ENCODE peak calls at places on chromosomes 6 and 20, in nine cellular contexts. W is endothelial cell; Y is endothelial cell of umbilical vein; J is activated naive CD4-positive, alpha-beta T cell; Q is lung microvascular endothelial cell; K is stimulated activated CD4-positive, alpha-beta T cell treated with anti-CD3 and anti-CD28 coated beads, Interleukin-12 subunit alpha, Interleukin-12 subunit beta, amount 100 ng/mL, for 24 hours; R is AG04449; P is naive thymus-derived CD4-positive, alpha-beta T cell; A is progenitor cell of endocrine pancreas. T is an unnamed sample.

GRCh38 chr20:278607-279571 is 11.7 kb downstream of the C20orf96 start:
- DNase-seq in K (no peak), Y (no peak), J (no peak), A (no peak), P (no peak), R (no peak), Q (peak; percentile 17), W (peak; percentile 52), T (no peak)

GRCh38 chr6:26240981-26241770 is 123.8 kb upstream of the BTN3A2 start:
- DNase-seq in Q (peak; percentile 56), K (peak; percentile 61), J (no peak), R (no peak), W (no peak), P (no peak), A (no peak), Y (peak; percentile 74), T (peak; percentile 7)

GRCh38 chr6:8014947-8015346 is 49.2 kb downstream of the BLOC1S5 start:
- DNase-seq in R (no peak), W (no peak), Q (no peak), P (no peak), A (no peak), J (no peak), Y (no peak), K (no peak), T (no peak)

GRCh38 chr6:133923938-133924593 is 29.0 kb upstream of the TBPL1 start:
- DNase-seq in R (peak; percentile 33), A (peak; percentile 28), P (peak; percentile 50), J (no peak), W (peak; percentile 62), Y (peak; percentile 82), K (peak; percentile 31), Q (peak; percentile 81), T (peak; percentile 13)

GRCh38 chr20:58553841-58554240 is 38.6 kb upstream of the APCDD1L start:
- DNase-seq in P (no peak), Y (no peak), Q (no peak), A (no peak), K (no peak), R (no peak), W (no peak), J (no peak), T (no peak)

GRCh38 chr6:30847971-30848441 is 36.3 kb upstream of the DDR1 start:
- DNase-seq in R (no peak), J (no peak), A (no peak), Y (no peak), Q (no peak), W (no peak), K (no peak), P (no peak), T (no peak)

GRCh38 chr6:102517506-102517905 is 1124.0 kb downstream of the GRIK2 start:
- DNase-seq in Q (no peak), Y (no peak), A (no peak), R (no peak), P (no peak), W (no peak), J (no peak), K (no peak), T (no peak)

GRCh38 chr6:143965503-143966171 is 42.4 kb downstream of the PLAGL1 start:
- DNase-seq in A (no peak), J (no peak), P (no peak), W (no peak), Y (no peak), R (peak; percentile 10), Q (peak; percentile 16), K (no peak), T (no peak)

GRCh38 chr6:112245511-112246203 is 8.7 kb downstream of the LAMA4 start:
- DNase-seq in W (no peak), R (peak; percentile 88), A (no peak), Q (peak; percentile 19), K (no peak), J (no peak), Y (peak; percentile 14), P (no peak), T (no peak)

T was measured in effector CD8-positive, alpha-beta T cell.